ENCODE peak calls at places on chromosomes 12 and 14, in ten cellular contexts. N is EH; W is GM04504; V is naive thymus-derived CD4-positive, alpha-beta T cell; O is SK-N-SH; H is AG08396; S is sigmoid colon; E is thyroid gland; G is stimulated activated CD8-positive, alpha-beta memory T cell treated with anti-CD3 and anti-CD28 coated beads, Interleukin-4, amount 100 ng/mL, for 1 hour; L is memory B cell. R is an unnamed sample.

GRCh38 chr12:54169036-54169435 is 19.7 kb downstream of the SMUG1 start:
- DNase-seq in G (no peak), L (no peak), E (no peak), N (no peak), O (no peak), H (no peak), W (no peak), S (no peak), V (no peak), R (no peak)

GRCh38 chr14:73058923-73059311 is 583 bp downstream of the RBM25 start:
- DNase-seq in G (no peak), E (peak), V (no peak), L (no peak), S (no peak), N (peak), O (peak), W (no peak), H (peak), R (no peak)

GRCh38 chr14:23670489-23670888 is 34.3 kb downstream of the DHRS2 start:
- DNase-seq in G (no peak), V (no peak), W (no peak), N (no peak), O (no peak), L (no peak), S (no peak), E (no peak), H (no peak), R (no peak)

GRCh38 chr14:73743431-73743931 is 29.3 kb upstream of the PNMA1 start:
- DNase-seq in W (no peak), V (peak), N (peak), E (peak), G (no peak), L (no peak), H (no peak), S (peak), O (no peak), R (peak)

GRCh38 chr14:80404413-80404812 is 193.1 kb upstream of the DIO2 start:
- DNase-seq in S (no peak), H (no peak), L (no peak), V (no peak), G (no peak), O (no peak), E (no peak), W (no peak), N (no peak), R (no peak)

GRCh38 chr12:51744235-51744634 is 104.3 kb downstream of the FIGNL2 start:
- DNase-seq in N (peak), V (no peak), O (no peak), G (no peak), H (no peak), W (no peak), L (no peak), E (no peak), S (no peak), R (no peak)

GRCh38 chr12:132866251-132866828 is 21.1 kb downstream of the CHFR start:
- DNase-seq in G (no peak), E (no peak), H (peak), S (no peak), W (peak), V (no peak), L (no peak), O (no peak), N (peak), R (no peak)

GRCh38 chr12:126095748-126096510 is 1030.7 kb downstream of the AACS start:
- DNase-seq in W (no peak), G (no peak), L (no peak), O (no peak), N (no peak), E (no peak), H (no peak), S (no peak), V (no peak), R (no peak)

GRCh38 chr14:50835280-50835679 is 4.3 kb upstream of the NIN start:
- DNase-seq in L (no peak), N (peak), H (no peak), S (no peak), G (no peak), V (peak), E (no peak), O (no peak), W (no peak), R (no peak)

GRCh38 chr14:60506462-60506984 is 2.4 kb upstream of the SIX6 start:
- DNase-seq in N (no peak), G (no peak), L (no peak), H (no peak), S (no peak), E (no peak), V (no peak), W (no peak), O (peak), R (no peak)

GRCh38 chr14:63896278-63896720 is 43.5 kb downstream of the SYNE2 start:
- DNase-seq in S (peak), W (no peak), O (peak), L (no peak), N (peak), E (peak), V (no peak), H (peak), G (no peak), R (no peak)

GRCh38 chr14:103927566-103927965 is 690 bp upstream of the TDRD9 start:
- DNase-seq in E (no peak), L (no peak), W (no peak), O (no peak), N (no peak), H (no peak), G (no peak), V (no peak), S (no peak), R (no peak)

GRCh38 chr12:49503674-49504180 is 35.1 kb upstream of the KCNH3 start:
- DNase-seq in L (no peak), S (no peak), V (no peak), N (peak), W (no peak), G (no peak), H (no peak), O (no peak), E (peak), R (no peak)

GRCh38 chr12:40745386-40745785 is 53.1 kb downstream of the CNTN1 start:
- DNase-seq in S (no peak), N (no peak), O (no peak), G (no peak), H (no peak), L (no peak), V (no peak), W (no peak), E (no peak), R (no peak)

GRCh38 chr12:117559978-117560377 is 198.6 kb upstream of the NOS1 start:
- DNase-seq in E (peak), N (no peak), O (no peak), G (no peak), S (no peak), L (no peak), H (no peak), W (no peak), V (no peak), R (no peak)

GRCh38 chr12:24970177-24970576 is 21.3 kb upstream of the BCAT1 start:
- DNase-seq in G (no peak), L (no peak), N (no peak), V (no peak), S (no peak), H (no peak), W (no peak), E (no peak), O (no peak), R (no peak)

GRCh38 chr14:99229654-99230215 is 42.3 kb downstream of the BCL11B start:
- DNase-seq in O (no peak), S (no peak), V (peak), G (no peak), L (no peak), N (no peak), W (no peak), H (no peak), E (peak), R (no peak)

GRCh38 chr12:85441740-85442139 is 161.7 kb downstream of the ALX1 start:
- DNase-seq in W (no peak), O (peak), S (no peak), L (no peak), V (no peak), E (no peak), H (no peak), G (no peak), N (no peak), R (no peak)

GRCh38 chr14:27672047-27672446 is 1074.2 kb upstream of the NOVA1 start:
- DNase-seq in S (no peak), E (no peak), V (no peak), L (no peak), O (no peak), W (no peak), N (no peak), H (no peak), G (no peak), R (no peak)

GRCh38 chr14:95527392-95528002 is 7.4 kb upstream of the GLRX5 start:
- DNase-seq in N (peak), H (peak), W (no peak), S (peak), O (peak), G (no peak), L (no peak), E (peak), V (peak), R (no peak)

GRCh38 chr14:31582286-31582691 is 21.1 kb downstream of the NUBPL start:
- DNase-seq in V (no peak), W (no peak), L (no peak), S (no peak), O (no peak), G (no peak), H (no peak), E (no peak), N (peak), R (no peak)

GRCh38 chr12:128365831-128366231 is 98.9 kb downstream of the TMEM132C start:
- DNase-seq in V (no peak), H (no peak), W (no peak), O (no peak), L (no peak), N (no peak), S (peak), G (no peak), E (no peak), R (no peak)

GRCh38 chr14:99602054-99602787 is 1.8 kb downstream of the CCDC85C start:
- DNase-seq in S (peak), G (no peak), L (no peak), W (no peak), V (no peak), H (no peak), O (no peak), N (peak), E (peak), R (no peak)

GRCh38 chr12:49365542-49365941 is 1.7 kb upstream of the SPATS2 start:
- DNase-seq in O (no peak), G (no peak), L (no peak), E (no peak), H (no peak), W (no peak), N (peak), V (no peak), S (no peak), R (no peak)

GRCh38 chr12:111773801-111774551 is 7.2 kb downstream of the ALDH2 start:
- DNase-seq in O (no peak), N (peak), W (peak), G (no peak), V (no peak), L (no peak), S (peak), H (peak), E (peak), R (no peak)

GRCh38 chr14:63273717-63274673 is 44.7 kb downstream of the GPHB5 start:
- DNase-seq in L (no peak), E (no peak), H (no peak), O (no peak), W (no peak), G (no peak), V (no peak), N (no peak), S (peak), R (no peak)

GRCh38 chr12:94671917-94672316 is 21.6 kb upstream of the TMCC3 start:
- DNase-seq in S (no peak), W (no peak), N (no peak), G (no peak), O (no peak), H (no peak), V (no peak), L (no peak), E (no peak), R (no peak)